ENCODE peak calls at places on chromosomes 3 and 15, in four cellular contexts. Q, R, Y and E are unnamed samples.

GRCh38 chr15:39582977-39583585 is 2.2 kb downstream of the THBS1 start:
- DNase-seq in Q (no peak), R (peak), Y (no peak), E (no peak)

GRCh38 chr3:50506169-50506568 is 2.7 kb upstream of the CACNA2D2 start:
- DNase-seq in R (no peak), Y (no peak), Q (no peak), E (no peak)

GRCh38 chr3:141379250-141379872 is 11.1 kb downstream of the ZBTB38 start:
- DNase-seq in Q (no peak), R (no peak), Y (no peak), E (no peak)

GRCh38 chr15:48510976-48511375 is 134.5 kb downstream of the FBN1 start:
- DNase-seq in Q (no peak), Y (peak), R (no peak), E (no peak)

GRCh38 chr3:129461022-129461421 is 21.0 kb downstream of the IFT122 start:
- DNase-seq in R (no peak), Y (no peak), Q (no peak), E (no peak)

GRCh38 chr3:141625506-141625905 is 112.6 kb upstream of the RNF7 start:
- DNase-seq in Q (no peak), Y (no peak), R (no peak), E (no peak)

GRCh38 chr3:167691366-167691765 is 37.6 kb upstream of the WDR49 start:
- DNase-seq in R (no peak), Q (no peak), Y (no peak), E (no peak)

GRCh38 chr3:61371123-61371522 is 119.9 kb upstream of the FHIT start:
- DNase-seq in R (no peak), Y (no peak), Q (peak), E (no peak)

GRCh38 chr3:48595526-48596121 is 495 bp upstream of the COL7A1 start:
- DNase-seq in Q (no peak), Y (peak), R (peak), E (no peak)

GRCh38 chr3:2879587-2879986 is 230.6 kb downstream of the IL5RA start:
- DNase-seq in Q (no peak), Y (no peak), R (no peak), E (no peak)

GRCh38 chr3:83317605-83318004 is 1556.2 kb upstream of the GBE1 start:
- DNase-seq in Y (no peak), Q (no peak), R (no peak), E (no peak)

GRCh38 chr3:906739-907138 is 186.1 kb upstream of the CNTN6 start:
- DNase-seq in Y (no peak), Q (no peak), R (no peak), E (no peak)

GRCh38 chr3:905217-905616 is 187.6 kb upstream of the CNTN6 start:
- DNase-seq in Q (no peak), Y (no peak), R (no peak), E (no peak)

DNA sequence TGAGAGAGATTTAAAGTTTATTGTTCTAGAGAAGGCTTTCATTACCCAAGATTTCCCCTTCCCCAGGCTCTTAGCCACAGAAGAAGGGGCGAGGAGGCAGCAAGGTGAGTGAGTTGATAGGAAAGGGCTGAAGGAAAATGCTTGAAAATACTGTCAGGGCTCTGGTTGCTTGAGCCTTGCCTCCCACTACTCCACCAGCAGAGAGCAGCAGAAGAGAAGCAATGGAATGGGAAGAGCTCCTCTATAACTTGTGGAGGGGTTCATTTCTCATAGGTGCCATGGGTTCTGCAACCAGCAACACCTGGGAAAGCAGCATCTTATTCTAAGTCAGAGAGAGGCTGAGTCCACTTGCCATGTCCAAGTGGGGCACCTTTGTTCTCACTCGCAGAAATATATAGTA is 184.0 kb upstream of the CNTN6 start:
- DNase-seq in Q (no peak), Y (no peak), R (no peak), E (no peak)
- TF ChIP-seq CTCF in Q (no peak), Y (no peak), R (no peak), E (peak)

GRCh38 chr15:68372291-68372811 is 59.6 kb downstream of the ITGA11 start:
- DNase-seq in Q (peak), Y (peak), R (no peak), E (peak)
- TF ChIP-seq CTCF in Q (peak), Y (peak), R (peak), E (peak)

DNA sequence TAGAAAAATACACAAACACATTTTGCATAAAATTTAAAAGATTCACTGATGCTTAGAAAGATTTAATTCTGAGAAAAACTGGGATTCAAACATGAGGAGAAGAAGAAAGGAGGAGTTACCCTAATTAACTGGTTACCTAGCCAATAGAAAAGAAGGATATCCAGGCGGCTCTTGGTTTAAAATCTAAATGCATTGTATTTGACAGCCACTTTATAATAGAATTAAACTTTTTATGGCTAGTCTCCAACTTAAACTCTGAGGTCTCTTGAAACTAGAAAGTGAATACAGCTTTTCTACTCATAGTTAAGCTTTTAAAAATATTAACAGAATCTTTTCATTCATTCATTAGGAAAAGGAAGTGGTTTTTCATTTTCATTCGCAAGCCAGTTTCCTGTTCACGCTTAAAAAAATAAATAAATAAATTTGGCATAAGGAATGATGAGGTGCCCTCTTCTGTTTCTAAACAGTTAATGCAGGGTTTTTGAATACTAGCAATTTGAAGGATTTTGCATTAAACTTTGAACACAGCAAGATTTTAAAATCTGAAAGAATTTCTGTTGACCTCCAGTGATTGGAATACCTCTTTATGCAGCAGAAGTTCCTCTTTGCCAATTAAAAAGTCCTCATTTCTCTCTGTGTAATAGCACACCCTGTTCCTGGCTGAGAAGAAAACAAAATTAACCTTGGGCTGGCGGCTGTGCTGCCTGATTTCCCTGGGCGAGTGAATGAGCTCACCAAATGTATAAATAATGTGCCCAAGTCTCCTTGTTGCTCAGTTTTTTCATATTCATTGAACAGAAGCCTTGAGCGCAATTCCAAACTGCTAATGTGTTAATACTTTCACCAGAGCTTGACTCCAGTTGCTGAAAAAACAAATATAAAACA is 105.1 kb downstream of the ZMAT3 start:
- DNase-seq in Q (peak), R (peak), Y (no peak), E (no peak)
- TF ChIP-seq CTCF in Q (peak), R (peak), Y (peak), E (peak)

GRCh38 chr15:27935328-27935727 is 163.8 kb downstream of the OCA2 start:
- DNase-seq in Y (no peak), R (no peak), Q (no peak), E (no peak)

GRCh38 chr15:27932600-27932999 is 166.5 kb downstream of the OCA2 start:
- DNase-seq in Q (no peak), R (no peak), Y (no peak), E (no peak)

GRCh38 chr15:27937873-27938272 is 161.2 kb downstream of the OCA2 start:
- DNase-seq in Q (no peak), Y (no peak), R (no peak), E (no peak)

GRCh38 chr15:27934782-27935181 is 164.3 kb downstream of the OCA2 start:
- DNase-seq in Y (no peak), R (no peak), Q (no peak), E (no peak)

DNA sequence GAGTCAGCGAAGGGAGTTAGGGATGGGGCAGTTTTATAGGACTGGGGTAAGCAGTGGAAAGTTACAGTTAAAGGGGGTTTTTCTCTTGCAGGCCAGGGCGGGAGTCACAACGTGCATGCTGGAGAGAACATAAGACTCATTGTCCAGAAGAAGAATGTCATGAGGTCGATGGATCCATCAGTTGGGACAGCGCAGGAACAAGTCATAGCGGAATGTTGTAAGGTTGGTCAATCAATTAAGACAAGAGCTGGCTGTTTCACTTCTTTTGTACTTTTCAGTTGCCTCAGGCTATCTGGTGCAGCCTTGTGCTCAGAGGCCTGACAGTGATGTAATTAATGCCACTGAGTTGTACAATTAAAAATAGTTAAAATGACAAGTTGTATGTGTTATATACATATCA is 165.6 kb downstream of the OCA2 start:
- DNase-seq in Q (no peak), Y (no peak), R (no peak), E (no peak)
- TF ChIP-seq CTCF in Q (no peak), Y (no peak), R (no peak), E (no peak)

GRCh38 chr3:9225268-9225667 is 24.2 kb downstream of the SRGAP3 start:
- DNase-seq in Q (no peak), Y (no peak), R (no peak), E (no peak)

GRCh38 chr3:9222956-9223639 is 26.3 kb downstream of the SRGAP3 start:
- DNase-seq in Q (no peak), R (no peak), Y (no peak), E (no peak)

GRCh38 chr3:9223683-9224082 is 25.8 kb downstream of the SRGAP3 start:
- DNase-seq in Q (no peak), R (no peak), Y (no peak), E (no peak)

GRCh38 chr3:9226326-9226725 is 23.1 kb downstream of the SRGAP3 start:
- DNase-seq in Q (no peak), Y (no peak), R (no peak), E (no peak)

DNA sequence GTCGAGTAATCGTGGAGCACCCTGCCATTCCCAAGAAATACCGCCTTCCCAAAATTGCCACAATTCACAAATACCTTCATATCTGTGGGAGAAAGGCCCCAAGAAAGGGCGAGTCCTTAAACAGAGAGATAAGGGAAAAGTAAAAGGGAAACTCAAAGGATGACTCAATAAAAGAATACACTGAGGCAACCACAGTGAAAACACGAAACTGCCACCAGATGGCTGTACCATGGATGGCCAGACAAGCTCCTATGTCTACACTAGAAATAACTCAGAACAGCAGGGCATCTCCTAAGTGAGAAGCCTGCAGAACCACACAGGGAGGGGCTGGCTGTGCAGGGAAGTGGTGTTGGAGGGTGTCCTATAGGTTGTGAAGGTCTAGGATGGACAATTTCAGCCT is 25.0 kb downstream of the SRGAP3 start:
- DNase-seq in Y (no peak), R (no peak), Q (no peak), E (no peak)
- TF ChIP-seq CTCF in Y (no peak), R (no peak), Q (no peak), E (no peak)